ENCODE peak calls at places on chromosomes 16 and 17, in four cellular contexts. V is mucosa of descending colon, S is fibroblast of lung, P is keratinocyte. G is an unnamed sample.

GRCh38 chr16:11391576-11391975 is 46.3 kb downstream of the RMI2 start:
- DNase-seq in V (peak), S (no peak), P (no peak), G (no peak)

GRCh38 chr17:4672726-4673125 is 31.2 kb downstream of the PELP1 start:
- DNase-seq in V (no peak), S (no peak), P (no peak), G (no peak)

GRCh38 chr16:80602894-80603293 is 62.1 kb downstream of the DYNLRB2 start:
- DNase-seq in V (no peak), S (no peak), P (no peak), G (no peak)

GRCh38 chr17:45144199-45145034 is 3.9 kb upstream of the HEXIM1 start:
- DNase-seq in V (peak), S (no peak), P (no peak), G (peak)

GRCh38 chr17:79941088-79942010 is 94.3 kb downstream of the TBC1D16 start:
- DNase-seq in V (no peak), S (no peak), P (no peak), G (no peak)

GRCh38 chr16:26885674-26886073 is 181.1 kb upstream of the C16orf82 start:
- DNase-seq in V (no peak), S (no peak), P (no peak), G (no peak)

GRCh38 chr17:55962931-55963378 is 190.3 kb upstream of the ANKFN1 start:
- DNase-seq in V (peak), S (no peak), P (no peak), G (no peak)

GRCh38 chr16:87800497-87800896 is 34.7 kb upstream of the KLHDC4 start:
- DNase-seq in V (no peak), S (no peak), P (no peak), G (no peak)

GRCh38 chr17:66571745-66572144 is 263.2 kb upstream of the CACNG5 start:
- DNase-seq in V (no peak), S (no peak), P (no peak), G (no peak)

GRCh38 chr16:12191102-12191501 is 214.6 kb downstream of the SNX29 start:
- DNase-seq in V (no peak), S (no peak), P (no peak), G (no peak)

GRCh38 chr17:68378202-68379149 is 78.8 kb downstream of the WIPI1 start:
- DNase-seq in V (peak), S (peak), P (no peak), G (peak)

GRCh38 chr16:31202402-31203385 is at the start of gene PYCARD:
- DNase-seq in V (peak), S (peak), P (no peak), G (peak)

GRCh38 chr17:17536702-17537101 is 40.5 kb upstream of the RASD1 start:
- DNase-seq in V (no peak), S (no peak), P (no peak), G (no peak)

GRCh38 chr17:45143767-45144198 is 4.5 kb upstream of the HEXIM1 start:
- DNase-seq in V (peak), S (peak), P (no peak), G (peak)

GRCh38 chr16:25692307-25692706 is 548 bp downstream of the HS3ST4 start:
- DNase-seq in V (no peak), S (no peak), P (no peak), G (no peak)

GRCh38 chr17:57945999-57946797 is 9.0 kb downstream of the CUEDC1 start:
- DNase-seq in V (no peak), S (peak), P (no peak), G (peak)

GRCh38 chr16:84925773-84926372 is 85.5 kb downstream of the ZDHHC7 start:
- DNase-seq in V (no peak), S (no peak), P (no peak), G (no peak)

GRCh38 chr16:24800586-24800985 is 45.2 kb upstream of the SLC5A11 start:
- DNase-seq in V (no peak), S (peak), P (peak), G (peak)

GRCh38 chr17:77470800-77471733 is 330.3 kb downstream of the SEC14L1 start:
- DNase-seq in V (no peak), S (peak), P (no peak), G (no peak)

GRCh38 chr17:73652886-73653480 is 8.7 kb upstream of the SDK2 start:
- DNase-seq in V (no peak), S (no peak), P (no peak), G (no peak)

GRCh38 chr17:21278304-21279197 is 6.0 kb upstream of the MAP2K3 start:
- DNase-seq in V (peak), S (no peak), P (no peak), G (peak)

GRCh38 chr17:21277332-21277731 is 7.2 kb upstream of the MAP2K3 start:
- DNase-seq in V (no peak), S (no peak), P (no peak), G (no peak)

GRCh38 chr17:21272881-21273839 is 11.4 kb upstream of the MAP2K3 start:
- DNase-seq in V (peak), S (no peak), P (no peak), G (no peak)

GRCh38 chr17:21275047-21275578 is 9.4 kb upstream of the MAP2K3 start:
- DNase-seq in V (no peak), S (no peak), P (no peak), G (no peak)

GRCh38 chr17:21275579-21276339 is 8.8 kb upstream of the MAP2K3 start:
- DNase-seq in V (peak), S (peak), P (no peak), G (peak)
- TF ChIP-seq CTCF in V (no peak), S (no peak), P (no peak), G (no peak)

DNA sequence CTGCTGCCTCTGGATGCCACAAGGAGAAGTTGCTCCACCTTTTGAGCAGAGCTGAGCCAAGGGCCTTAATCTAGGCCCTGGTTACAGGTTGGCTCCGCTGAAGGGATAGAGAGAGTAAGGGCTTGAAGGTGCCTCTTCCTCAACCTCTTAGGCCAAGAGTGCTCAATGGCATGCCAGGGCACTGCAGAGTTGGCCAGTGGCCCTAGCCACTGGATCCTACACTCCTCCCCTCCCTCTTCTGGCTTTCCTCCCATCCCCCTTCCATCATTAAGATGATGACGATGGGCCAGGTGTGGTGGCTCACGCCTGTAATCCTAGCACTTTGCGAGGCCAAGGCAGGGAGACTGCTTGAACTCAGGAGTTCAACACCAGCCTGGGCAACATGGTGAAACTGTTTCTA is 50.5 kb downstream of the MYO18A start:
- DNase-seq in V (no peak), S (no peak), P (no peak), G (no peak)
- H3K4me3 ChIP-seq in V (no peak), S (no peak), P (no peak), G (no peak)

DNA sequence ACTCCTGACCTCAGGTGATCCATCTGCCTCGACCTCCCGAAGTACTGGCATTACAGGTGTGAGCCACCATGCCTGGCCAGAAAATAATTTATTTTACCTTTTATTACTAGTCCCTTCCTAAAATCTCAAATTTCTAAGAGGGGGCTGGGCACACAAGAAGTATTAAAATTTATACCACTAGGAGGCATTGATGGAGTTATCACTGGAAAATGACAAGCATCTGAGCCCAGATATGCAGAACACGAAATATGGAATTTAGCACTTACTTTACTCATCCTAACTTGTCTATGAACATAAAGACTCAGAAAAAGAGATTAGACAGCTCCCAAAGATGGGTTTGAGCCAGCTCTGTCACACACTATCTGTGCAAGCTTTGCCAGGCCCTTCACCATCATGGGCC is 46.4 kb downstream of the STAT5A start:
- DNase-seq in V (no peak), S (no peak), P (no peak), G (peak)
- TF ChIP-seq CTCF in V (no peak), S (peak), P (no peak), G (no peak)

GRCh38 chr16:58333937-58334336 is 39.1 kb upstream of the PRSS54 start:
- DNase-seq in V (no peak), S (no peak), P (no peak), G (no peak)

GRCh38 chr16:58329147-58329546 is 34.3 kb upstream of the PRSS54 start:
- DNase-seq in V (no peak), S (peak), P (no peak), G (peak)

GRCh38 chr16:58325941-58326340 is 31.1 kb upstream of the PRSS54 start:
- DNase-seq in V (no peak), S (no peak), P (no peak), G (no peak)

GRCh38 chr16:58332997-58333700 is 38.3 kb upstream of the PRSS54 start:
- DNase-seq in V (no peak), S (no peak), P (no peak), G (no peak)

GRCh38 chr16:58331024-58331707 is 36.3 kb upstream of the PRSS54 start:
- DNase-seq in V (no peak), S (no peak), P (no peak), G (no peak)
- H3K4me3 ChIP-seq in V (no peak), S (no peak), P (no peak), G (no peak)

GRCh38 chr17:46190763-46191162 is 2.5 kb downstream of the KANSL1 start:
- DNase-seq in V (no peak), S (peak), P (no peak), G (no peak)

GRCh38 chr17:46191332-46192210 is 1.7 kb downstream of the KANSL1 start:
- DNase-seq in V (peak), S (peak), P (no peak), G (peak)

GRCh38 chr17:46192484-46193245 is 564 bp downstream of the KANSL1 start:
- DNase-seq in V (peak), S (peak), P (no peak), G (peak)

GRCh38 chr17:46193246-46193625 is at the start of gene KANSL1:
- DNase-seq in V (peak), S (peak), P (no peak), G (peak)

DNA sequence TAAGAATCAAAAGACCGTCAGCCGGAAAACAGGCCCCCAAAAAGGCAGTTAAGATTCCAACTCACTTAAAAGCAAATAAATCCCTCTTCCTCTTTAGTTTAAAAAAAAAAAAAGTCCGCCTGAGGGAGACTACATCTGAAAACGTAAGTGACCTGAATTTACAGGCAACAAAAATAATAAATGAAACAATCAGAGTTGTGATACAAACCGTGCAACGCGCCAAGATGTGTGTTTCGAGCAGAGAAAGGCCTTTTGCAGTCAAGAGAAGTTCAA is 1.1 kb downstream of the KANSL1 start:
- DNase-seq in V (no peak), S (no peak), P (no peak), G (no peak)
- TF ChIP-seq CTCF in V (no peak), S (no peak), P (no peak), G (no peak)

GRCh38 chr16:67651039-67651438 is 6.1 kb downstream of the CARMIL2 start:
- DNase-seq in V (no peak), S (no peak), P (no peak), G (no peak)

GRCh38 chr16:67653131-67654068 is 6.7 kb downstream of the ACD start:
- DNase-seq in V (no peak), S (no peak), P (no peak), G (no peak)

GRCh38 chr16:67654069-67654911 is 5.8 kb downstream of the ACD start:
- DNase-seq in V (no peak), S (no peak), P (no peak), G (no peak)

GRCh38 chr16:67651847-67652246 is 6.9 kb downstream of the CARMIL2 start:
- DNase-seq in V (no peak), S (no peak), P (no peak), G (no peak)

DNA sequence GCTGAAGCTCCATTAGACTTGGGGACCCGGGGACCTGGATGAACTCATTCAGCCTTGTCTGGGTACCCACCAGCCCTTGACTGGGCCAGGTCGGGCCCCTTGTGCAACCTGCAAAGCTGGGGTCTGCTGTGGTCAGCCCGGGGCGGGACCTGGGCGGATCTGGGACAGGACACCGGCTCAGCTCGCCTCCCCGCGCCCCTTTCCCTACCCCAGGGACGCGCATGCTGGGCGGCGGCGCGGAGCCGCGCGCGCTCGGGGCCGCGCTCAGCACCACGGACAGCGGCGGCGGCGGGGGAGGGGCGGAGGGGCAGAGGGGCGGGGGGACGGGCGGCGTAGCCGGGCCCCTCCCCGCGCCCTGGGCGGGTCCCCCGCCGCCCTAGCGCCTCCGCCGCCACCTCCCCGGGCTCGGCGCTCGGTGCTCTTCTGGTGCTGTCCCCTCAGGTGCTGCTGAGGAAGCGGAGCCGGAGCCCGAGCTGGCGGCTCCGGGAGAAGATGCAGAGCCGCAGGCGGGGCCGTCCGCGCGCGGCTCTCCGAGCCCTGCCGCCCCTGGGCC is 7.4 kb downstream of the ACD start:
- DNase-seq in V (no peak), S (no peak), P (no peak), G (no peak)
- H3K4me3 ChIP-seq in V (no peak), S (no peak), P (no peak), G (peak)

G was measured in cardiac fibroblast.